ENCODE peak calls at places on chromosomes 1 and 21, in seven cellular contexts. X is keratinocyte, W is SK-N-SH, S is H9, C is colonic mucosa, J is mammary epithelial cell, T is astrocyte. I is an unnamed sample.

GRCh38 chr1:230867119-230867902 is 1.0 kb downstream of the C1orf198 start:
- DNase-seq in X (no peak), W (no peak), S (no peak), C (no peak), J (peak; percentile 6), T (no peak), I (peak; percentile 39)

GRCh38 chr1:168340796-168341510 is 60.3 kb downstream of the TBX19 start:
- DNase-seq in X (no peak), W (no peak), S (no peak), C (no peak), J (peak; percentile 51), T (no peak), I (no peak)

GRCh38 chr1:22281521-22282241 is 138.8 kb upstream of the WNT4 start:
- DNase-seq in X (no peak), W (no peak), S (peak; percentile 14), C (no peak), J (no peak), T (no peak), I (no peak)

GRCh38 chr1:212473729-212474128 is 41.0 kb downstream of the NENF start:
- DNase-seq in X (no peak), W (no peak), S (no peak), C (no peak), J (no peak), T (no peak), I (no peak)

GRCh38 chr1:193479187-193479586 is 292.8 kb upstream of the B3GALT2 start:
- DNase-seq in X (no peak), W (no peak), S (no peak), C (peak; percentile 36), J (no peak), T (no peak), I (no peak)

GRCh38 chr1:209741889-209742288 is 14.0 kb upstream of the TRAF3IP3 start:
- DNase-seq in X (no peak), W (no peak), S (no peak), C (no peak), J (no peak), T (no peak), I (no peak)

GRCh38 chr1:1393014-1393413 is 6.1 kb downstream of the CCNL2 start:
- DNase-seq in X (no peak), W (peak; percentile 6), S (no peak), C (no peak), J (no peak), T (no peak), I (no peak)

GRCh38 chr1:243740255-243740999 is 109.6 kb downstream of the AKT3 start:
- DNase-seq in X (no peak), W (no peak), S (no peak), C (no peak), J (no peak), T (peak; percentile 33), I (no peak)

GRCh38 chr1:35726814-35727433 is 8.2 kb upstream of the C1orf216 start:
- DNase-seq in X (no peak), W (peak; percentile 76), S (peak; percentile 70), C (peak; percentile 40), J (peak; percentile 22), T (peak; percentile 27), I (peak; percentile 66)

GRCh38 chr21:45502600-45502999 is 39.6 kb downstream of the SLC19A1 start:
- DNase-seq in X (no peak), W (no peak), S (no peak), C (no peak), J (no peak), T (no peak), I (no peak)

GRCh38 chr1:157085416-157085815 is 14.2 kb downstream of the ETV3L start:
- DNase-seq in X (no peak), W (no peak), S (no peak), C (peak; percentile 4), J (no peak), T (no peak), I (no peak)

DNA sequence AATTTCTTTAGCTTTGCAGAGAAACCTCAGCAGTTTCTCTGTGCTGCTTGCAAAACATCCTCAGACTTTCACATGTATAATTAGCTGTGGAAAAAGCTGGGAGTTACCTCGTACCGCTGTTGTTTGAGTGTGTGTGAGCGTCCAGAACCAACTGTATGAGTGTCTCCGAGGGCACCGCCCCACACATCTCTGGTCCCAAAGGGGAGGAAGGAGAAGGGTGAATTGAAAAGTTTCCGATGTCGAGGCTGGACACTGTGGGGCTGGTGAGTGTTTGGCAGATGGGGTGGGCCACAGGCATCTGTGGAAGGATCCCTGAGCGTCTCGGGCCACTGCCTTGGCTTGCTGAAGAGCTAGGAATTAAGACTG is 1.2 kb downstream of the ATP2B4 start:
- DNase-seq in X (no peak), W (no peak), S (no peak), C (peak; percentile 58), J (peak; percentile 58), T (no peak), I (peak; percentile 59)
- H3K9ac ChIP-seq in X (peak overlapping the region; percentile 89), W (peak overlapping the region; percentile 93), S (no peak overlapping the region), C (peak overlapping the region; percentile 86), J (peak overlapping the region; percentile 98), T (peak overlapping the region; percentile 95), I (peak overlapping the region; percentile 75)

DNA sequence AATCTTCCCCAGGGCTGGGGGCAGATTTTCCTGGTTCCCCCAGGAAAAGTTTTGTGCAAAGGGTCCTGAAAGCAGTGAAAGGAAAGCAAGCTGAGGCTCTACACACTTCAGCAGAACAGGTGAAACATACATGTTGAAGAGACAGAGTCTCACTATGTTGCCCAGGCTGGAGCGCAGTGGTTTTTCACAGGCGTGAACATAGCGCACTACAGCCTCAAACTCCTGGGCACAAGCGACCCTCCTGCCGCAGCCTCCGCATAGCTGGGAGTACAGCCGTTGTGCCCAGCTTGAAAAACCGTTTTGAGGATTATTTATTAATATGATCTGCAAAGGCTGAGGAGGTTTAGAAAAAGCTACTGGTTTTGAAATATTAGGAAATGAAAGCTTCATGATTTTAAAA is 11.8 kb downstream of the PRDM15 start:
- DNase-seq in X (no peak), W (no peak), S (no peak), C (no peak), J (no peak), T (no peak), I (no peak)
- H3K9ac ChIP-seq in X (no peak overlapping the region), W (no peak overlapping the region), S (no peak overlapping the region), C (no peak overlapping the region), J (no peak overlapping the region), T (no peak overlapping the region), I (no peak overlapping the region)

GRCh38 chr1:115643636-115644035 is 1.9 kb downstream of the VANGL1 start:
- DNase-seq in X (no peak), W (no peak), S (no peak), C (no peak), J (no peak), T (no peak), I (no peak)
- H3K9ac ChIP-seq in X (peak overlapping the region; percentile 81), W (no peak overlapping the region), S (no peak overlapping the region), C (no peak overlapping the region), J (peak overlapping the region; percentile 71), T (no peak overlapping the region), I (no peak overlapping the region)

DNA sequence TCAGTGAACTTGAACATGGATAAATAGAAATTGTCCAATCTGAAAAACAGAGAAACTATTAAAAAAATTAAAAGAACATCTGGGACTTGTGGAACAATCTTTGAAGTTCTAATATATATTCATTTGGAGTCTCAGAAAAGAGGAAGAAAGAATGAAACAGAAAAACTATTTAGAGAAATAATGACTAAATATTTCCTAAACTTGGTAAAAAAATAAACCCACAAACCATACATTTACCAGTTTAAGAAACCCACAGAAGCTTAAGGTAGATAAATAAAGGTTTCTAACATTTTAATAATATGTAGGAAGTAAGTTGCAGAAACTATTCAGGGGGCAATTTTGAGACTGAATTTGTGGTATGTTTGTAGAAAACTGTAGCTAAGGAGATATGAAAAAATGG is 437.8 kb downstream of the PTBP2 start:
- DNase-seq in X (no peak), W (no peak), S (no peak), C (no peak), J (no peak), T (no peak), I (no peak)
- H3K9ac ChIP-seq in X (no peak overlapping the region), W (no peak overlapping the region), S (no peak overlapping the region), C (no peak overlapping the region), J (no peak overlapping the region), T (no peak overlapping the region), I (no peak overlapping the region)

I was measured in endothelial cell of umbilical vein.